ENCODE peak calls at places on chromosomes 11 and 22, in ten cellular contexts. A is heart right ventricle, G is esophagus squamous epithelium, O is stomach, F is hepatocyte, R is neural progenitor cell, B is cardiac muscle cell, T is upper lobe of right lung, V is heart left ventricle, U is PC-3. S is an unnamed sample.
A peak's percentile ranks its signal among the peaks of the same experiment; 100 is the strongest.

GRCh38 chr11:10443721-10444120 is 11.3 kb upstream of the AMPD3 start:
- DNase-seq in V (no peak), T (no peak), G (no peak), O (no peak), B (no peak), U (no peak), F (no peak), A (no peak), R (no peak), S (no peak)

GRCh38 chr11:19951558-19952083 is 208.7 kb downstream of the DBX1 start:
- DNase-seq in R (peak; percentile 77), A (peak; percentile 10), V (no peak), G (no peak), U (peak; percentile 87), O (no peak), B (peak; percentile 71), F (peak; percentile 81), T (no peak), S (no peak)

GRCh38 chr11:77473801-77474508 is at the start of gene PAK1:
- DNase-seq in A (peak; percentile 81), G (peak; percentile 13), O (peak; percentile 95), U (peak; percentile 69), F (peak; percentile 98), R (peak; percentile 98), V (peak; percentile 78), T (peak; percentile 95), B (peak; percentile 89), S (peak; percentile 94)

GRCh38 chr11:130719516-130719915 is 196.8 kb downstream of the SNX19 start:
- DNase-seq in U (no peak), G (no peak), V (no peak), T (no peak), O (no peak), R (no peak), A (no peak), B (no peak), F (no peak), S (no peak)

GRCh38 chr11:2742611-2743426 is 43.0 kb upstream of the KCNQ1OT1 start:
- DNase-seq in V (peak; percentile 25), F (no peak), R (no peak), B (no peak), O (no peak), T (peak; percentile 54), A (no peak), G (no peak), U (no peak), S (peak; percentile 51)

GRCh38 chr11:68649851-68650555 is 34.3 kb upstream of the GAL start:
- DNase-seq in A (no peak), R (no peak), B (no peak), V (no peak), O (no peak), F (no peak), G (no peak), U (no peak), T (no peak), S (no peak)

GRCh38 chr11:78720281-78720989 is 145.8 kb upstream of the NARS2 start:
- DNase-seq in R (no peak), V (no peak), B (no peak), O (no peak), A (no peak), T (no peak), F (no peak), G (no peak), U (no peak), S (no peak)

GRCh38 chr22:46748948-46749681 is 11.1 kb upstream of the CERK start:
- DNase-seq in V (no peak), G (no peak), U (peak; percentile 25), A (no peak), O (no peak), T (peak; percentile 67), F (no peak), R (no peak), B (no peak), S (no peak)

GRCh38 chr11:70201876-70202861 is 927 bp upstream of the FADD start:
- DNase-seq in F (no peak), R (no peak), T (no peak), A (no peak), V (no peak), B (no peak), U (no peak), G (no peak), O (no peak), S (no peak)

GRCh38 chr11:72930011-72930410 is 115.8 kb downstream of the ATG16L2 start:
- DNase-seq in B (peak; percentile 67), O (no peak), G (no peak), U (peak; percentile 37), R (peak; percentile 52), V (no peak), T (no peak), F (no peak), A (no peak), S (no peak)

GRCh38 chr11:125176866-125177265 is 12.3 kb downstream of the PKNOX2 start:
- DNase-seq in F (no peak), V (no peak), T (no peak), R (no peak), U (no peak), O (no peak), B (no peak), G (no peak), A (no peak), S (no peak)

GRCh38 chr11:117442869-117443239 is 115.2 kb downstream of the CEP164 start:
- DNase-seq in V (no peak), B (no peak), G (no peak), R (no peak), F (no peak), T (peak; percentile 55), U (no peak), A (no peak), O (no peak), S (no peak)

DNA sequence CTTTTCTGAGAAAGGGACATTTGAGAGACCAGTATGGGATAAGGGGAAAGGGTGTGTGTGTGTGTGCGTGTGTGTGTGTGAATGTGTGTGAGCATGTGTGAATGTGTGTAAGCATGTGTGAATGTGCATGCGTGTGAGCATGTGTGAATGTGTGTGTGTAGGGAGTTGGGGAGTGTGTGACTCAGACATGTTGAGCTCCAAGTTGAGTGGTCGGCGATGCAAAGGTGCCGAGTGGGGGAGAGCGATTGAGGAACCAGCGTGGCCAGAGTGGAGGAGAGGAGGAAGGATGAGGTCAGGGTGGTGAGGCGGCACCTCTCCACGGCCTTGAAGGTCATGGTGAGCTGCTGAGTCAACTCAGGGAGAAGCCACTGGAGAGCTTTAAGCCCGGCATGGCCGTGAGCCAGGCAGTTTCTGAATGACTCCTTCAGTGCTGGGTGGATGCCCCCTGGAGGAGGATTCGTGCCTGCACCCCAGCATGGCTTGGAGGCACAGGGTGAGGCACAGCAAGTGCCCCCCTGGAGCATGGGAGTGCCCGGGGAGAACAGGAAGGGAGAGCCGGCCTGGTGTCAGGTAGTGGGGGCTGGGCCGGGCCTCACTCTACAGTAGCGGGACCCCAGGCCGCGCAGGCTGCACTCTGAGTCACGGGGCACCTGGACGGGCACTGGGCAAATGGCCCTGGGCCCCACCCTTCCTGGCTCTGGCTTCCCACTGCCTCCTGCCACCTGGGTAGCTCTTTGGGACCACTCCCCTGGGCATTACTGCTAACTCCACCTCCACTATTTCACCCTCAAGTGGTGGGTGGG is 8.2 kb upstream of the CCDC88B start:
- DNase-seq in T (peak; percentile 95), A (peak; percentile 68), O (peak; percentile 92), F (peak; percentile 82), V (peak; percentile 83), B (peak; percentile 53), G (no peak), U (peak; percentile 96), R (no peak), S (peak; percentile 94)
- H3K4me1 ChIP-seq in T (peaks cover 13% of the 10 kb centered on the region), A (peaks cover 17% of the 10 kb centered on the region), O (peaks cover 35% of the 10 kb centered on the region), F (peaks cover 5% of the 10 kb centered on the region), V (peaks cover 20% of the 10 kb centered on the region), B (no peaks in the 10 kb centered on the region), G (peaks cover 66% of the 10 kb centered on the region), U (peaks cover 37% of the 10 kb centered on the region), R (no peaks in the 10 kb centered on the region), S (peaks cover 14% of the 10 kb centered on the region)

GRCh38 chr11:11545285-11546275 is 76.2 kb downstream of the GALNT18 start:
- DNase-seq in F (no peak), U (no peak), O (no peak), R (no peak), A (no peak), V (no peak), G (no peak), T (no peak), B (no peak), S (no peak)

GRCh38 chr11:11538277-11538960 is 83.4 kb downstream of the GALNT18 start:
- DNase-seq in O (no peak), G (no peak), V (peak; percentile 87), U (no peak), T (no peak), F (peak; percentile 30), R (no peak), B (peak; percentile 38), A (peak; percentile 79), S (no peak)

GRCh38 chr11:11540157-11540556 is 81.6 kb downstream of the GALNT18 start:
- DNase-seq in O (no peak), A (no peak), G (no peak), T (no peak), B (no peak), U (no peak), V (no peak), R (no peak), F (no peak), S (no peak)

GRCh38 chr11:11537871-11538270 is 83.9 kb downstream of the GALNT18 start:
- DNase-seq in A (no peak), U (no peak), R (no peak), T (no peak), V (no peak), F (no peak), B (no peak), G (no peak), O (no peak), S (no peak)

GRCh38 chr11:11543656-11544055 is 78.1 kb downstream of the GALNT18 start:
- DNase-seq in G (no peak), U (no peak), T (no peak), O (no peak), V (no peak), B (no peak), R (no peak), F (no peak), A (peak; percentile 55), S (no peak)
- H3K27me3 ChIP-seq in G (no peaks in the 10 kb centered on the region), U (no peaks in the 10 kb centered on the region), T (no peaks in the 10 kb centered on the region), O (no peaks in the 10 kb centered on the region), V (no peaks in the 10 kb centered on the region), B (no peaks in the 10 kb centered on the region), R (no peaks in the 10 kb centered on the region), F (no peaks in the 10 kb centered on the region), A (no peaks in the 10 kb centered on the region), S (no peaks in the 10 kb centered on the region)

GRCh38 chr22:36528795-36529718 is at the start of gene EIF3D:
- DNase-seq in T (peak; percentile 99), F (peak; percentile 99), G (peak; percentile 95), V (peak; percentile 99), B (peak; percentile 99), R (peak; percentile 99), U (peak; percentile 98), O (peak; percentile 99), A (peak; percentile 99), S (peak; percentile 99)
- TF ChIP-seq CTCF in T (peak; percentile 14), F (no peak), G (no peak), V (peak; percentile 32), B (no peak), R (no peak), U (no peak), O (no peak), A (no peak), S (no peak)

DNA sequence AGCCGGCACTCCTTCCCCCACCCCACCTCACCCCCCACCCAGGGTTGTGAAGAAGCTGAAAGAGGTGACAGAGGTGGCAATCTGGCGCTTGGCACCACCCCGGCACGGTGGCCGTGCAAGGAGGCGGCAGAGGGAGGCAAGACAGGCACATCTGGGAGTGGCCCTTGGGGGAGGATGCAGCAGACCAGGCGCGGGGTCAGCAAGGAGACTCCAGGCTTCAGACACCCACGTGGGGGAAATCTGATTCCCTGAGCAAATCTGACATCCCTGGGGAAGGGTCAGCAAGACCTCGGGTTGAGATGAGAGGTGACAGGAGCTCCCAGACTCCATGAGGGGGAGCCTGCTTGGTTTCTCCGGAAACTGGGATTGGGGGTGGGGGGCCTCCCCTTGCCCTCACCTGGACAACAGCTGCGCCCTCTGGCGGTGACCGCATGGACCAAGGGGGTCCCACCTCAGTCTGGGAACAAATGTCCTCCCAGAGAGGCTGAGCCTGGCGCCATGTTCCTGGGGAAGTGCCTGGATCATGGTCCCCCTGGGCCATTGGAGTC is 4.0 kb upstream of the RCOR2 start:
- DNase-seq in U (no peak), V (no peak), G (no peak), T (no peak), F (peak; percentile 51), A (peak; percentile 42), B (peak; percentile 70), R (peak; percentile 83), O (no peak), S (no peak)
- H3K4me1 ChIP-seq in U (peaks cover 15% of the 10 kb centered on the region), V (peaks cover 49% of the 10 kb centered on the region), G (peaks cover 58% of the 10 kb centered on the region), T (peaks cover 37% of the 10 kb centered on the region), F (peaks cover 43% of the 10 kb centered on the region), A (peaks cover 43% of the 10 kb centered on the region), B (peaks cover 34% of the 10 kb centered on the region), R (peaks cover 37% of the 10 kb centered on the region), O (peaks cover 50% of the 10 kb centered on the region), S (peaks cover 47% of the 10 kb centered on the region)